ENCODE peak calls at places on chromosomes 6 and 20, in ten cellular contexts. X is A549, L is AG04450, E is breast epithelium, D is heart left ventricle, B is HCT116, Y is cardiac muscle cell, U is left lung, Z is Peyer's patch, F is BJ. N is an unnamed sample.

GRCh38 chr20:12237772-12238171 is 320.1 kb downstream of the BTBD3 start:
- DNase-seq in X (no peak), L (no peak), E (no peak), D (no peak), B (no peak), Y (no peak), U (no peak), Z (no peak), F (no peak), N (no peak)

GRCh38 chr6:24768361-24768760 is 6.4 kb upstream of the GMNN start:
- DNase-seq in X (no peak), L (no peak), E (no peak), D (no peak), B (no peak), Y (no peak), U (no peak), Z (no peak), F (no peak), N (no peak)

GRCh38 chr6:4818272-4818938 is 42.2 kb downstream of the CDYL start:
- DNase-seq in X (no peak), L (no peak), E (no peak), D (no peak), B (no peak), Y (no peak), U (no peak), Z (no peak), F (no peak), N (no peak)

GRCh38 chr20:19934792-19935491 is 82.2 kb upstream of the NAA20 start:
- DNase-seq in X (peak; percentile 74), L (no peak), E (peak; percentile 91), D (peak; percentile 82), B (no peak), Y (no peak), U (no peak), Z (peak; percentile 70), F (no peak), N (no peak)

GRCh38 chr20:17875106-17875980 is 93.3 kb downstream of the SNX5 start:
- DNase-seq in X (peak; percentile 69), L (peak; percentile 54), E (peak; percentile 93), D (no peak), B (no peak), Y (no peak), U (no peak), Z (peak; percentile 96), F (no peak), N (peak; percentile 98)

GRCh38 chr20:44166008-44166407 is 21.0 kb downstream of the JPH2 start:
- DNase-seq in X (peak; percentile 67), L (no peak), E (no peak), D (no peak), B (no peak), Y (no peak), U (no peak), Z (no peak), F (no peak), N (no peak)

GRCh38 chr6:117555882-117556498 is 46.3 kb downstream of the GOPC start:
- DNase-seq in X (no peak), L (no peak), E (no peak), D (peak; percentile 35), B (no peak), Y (peak; percentile 51), U (no peak), Z (no peak), F (no peak), N (no peak)

GRCh38 chr20:15834857-15835256 is 738.4 kb downstream of the KIF16B start:
- DNase-seq in X (no peak), L (no peak), E (no peak), D (no peak), B (no peak), Y (no peak), U (no peak), Z (no peak), F (no peak), N (no peak)

GRCh38 chr6:14640631-14641030 is 523.1 kb downstream of the CD83 start:
- DNase-seq in X (no peak), L (no peak), E (no peak), D (no peak), B (no peak), Y (no peak), U (no peak), Z (no peak), F (no peak), N (no peak)

GRCh38 chr6:139801571-139802321 is 427.3 kb upstream of the CITED2 start:
- DNase-seq in X (peak; percentile 2), L (no peak), E (no peak), D (no peak), B (no peak), Y (peak; percentile 55), U (no peak), Z (no peak), F (no peak), N (no peak)

GRCh38 chr20:21571841-21572690 is 58.2 kb upstream of the NKX2-2 start:
- DNase-seq in X (no peak), L (no peak), E (no peak), D (no peak), B (no peak), Y (peak; percentile 39), U (no peak), Z (no peak), F (no peak), N (no peak)

GRCh38 chr6:150207931-150208570 is 65.2 kb downstream of the PPP1R14C start:
- DNase-seq in X (no peak), L (no peak), E (no peak), D (no peak), B (no peak), Y (no peak), U (no peak), Z (no peak), F (no peak), N (no peak)

GRCh38 chr6:159193923-159194322 is 24.7 kb downstream of the FNDC1 start:
- DNase-seq in X (no peak), L (no peak), E (no peak), D (no peak), B (no peak), Y (no peak), U (no peak), Z (no peak), F (no peak), N (no peak)

GRCh38 chr6:120005292-120005976 is 655.9 kb upstream of the MAN1A1 start:
- DNase-seq in X (peak; percentile 58), L (no peak), E (no peak), D (no peak), B (no peak), Y (no peak), U (no peak), Z (no peak), F (no peak), N (no peak)

GRCh38 chr6:16712250-16712930 is 48.9 kb downstream of the ATXN1 start:
- DNase-seq in X (no peak), L (no peak), E (no peak), D (no peak), B (no peak), Y (no peak), U (no peak), Z (no peak), F (no peak), N (no peak)
- H3K4me3 ChIP-seq in X (peak overlapping the region; percentile 3), L (peak overlapping the region; percentile 26), E (no peak overlapping the region), D (no peak overlapping the region), B (no peak overlapping the region), Y (no peak overlapping the region), U (no peak overlapping the region), Z (no peak overlapping the region), F (no peak overlapping the region), N (no peak overlapping the region)

DNA sequence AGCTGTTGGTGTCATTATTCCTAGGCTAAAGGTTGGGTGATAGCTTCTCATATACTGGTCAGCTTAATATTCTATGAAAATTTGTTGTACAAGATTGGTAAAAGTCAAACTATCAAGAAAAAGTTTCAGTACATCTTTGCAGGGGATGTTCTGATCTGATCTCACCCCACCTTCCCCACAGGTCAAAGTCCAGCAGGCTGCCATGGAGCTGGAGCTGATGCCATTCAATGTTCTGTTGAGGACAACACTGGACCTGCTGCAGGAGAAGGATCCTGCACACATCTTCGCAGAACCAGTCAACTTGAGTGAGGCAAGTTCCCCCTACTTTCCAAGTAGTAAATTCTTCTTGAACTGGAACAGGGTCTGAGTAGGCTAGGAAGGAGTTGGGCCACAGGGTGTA is 13.1 kb downstream of the BRPF3 start:
- DNase-seq in X (no peak), L (no peak), E (no peak), D (no peak), B (no peak), Y (no peak), U (no peak), Z (no peak), F (no peak), N (no peak)
- TF ChIP-seq CTCF in X (no peak), L (no peak), E (no peak), D (no peak), B (no peak), Y (no peak), U (no peak), Z (no peak), F (no peak), N (no peak)

GRCh38 chr6:20362623-20363022 is 39.1 kb upstream of the E2F3 start:
- DNase-seq in X (no peak), L (no peak), E (no peak), D (no peak), B (no peak), Y (no peak), U (no peak), Z (no peak), F (no peak), N (no peak)

GRCh38 chr6:20367716-20368485 is 33.8 kb upstream of the E2F3 start:
- DNase-seq in X (no peak), L (no peak), E (no peak), D (no peak), B (no peak), Y (no peak), U (no peak), Z (no peak), F (no peak), N (no peak)

GRCh38 chr6:20366082-20366834 is 35.4 kb upstream of the E2F3 start:
- DNase-seq in X (no peak), L (no peak), E (peak; percentile 31), D (no peak), B (no peak), Y (no peak), U (no peak), Z (no peak), F (no peak), N (no peak)

GRCh38 chr6:20364327-20364726 is 37.4 kb upstream of the E2F3 start:
- DNase-seq in X (no peak), L (no peak), E (no peak), D (no peak), B (no peak), Y (no peak), U (no peak), Z (no peak), F (no peak), N (no peak)

GRCh38 chr6:20365456-20365855 is 36.2 kb upstream of the E2F3 start:
- DNase-seq in X (no peak), L (no peak), E (no peak), D (no peak), B (no peak), Y (no peak), U (no peak), Z (no peak), F (no peak), N (no peak)
- H3K4me3 ChIP-seq in X (no peak overlapping the region), L (no peak overlapping the region), E (no peak overlapping the region), D (no peak overlapping the region), B (no peak overlapping the region), Y (no peak overlapping the region), U (no peak overlapping the region), Z (no peak overlapping the region), F (no peak overlapping the region), N (no peak overlapping the region)

GRCh38 chr6:30717129-30717844 is at the start of gene MDC1:
- DNase-seq in X (peak; percentile 100), L (peak; percentile 100), E (peak; percentile 100), D (peak; percentile 100), B (peak; percentile 100), Y (peak; percentile 100), U (peak; percentile 99), Z (peak; percentile 99), F (peak; percentile 99), N (peak; percentile 95)
- TF ChIP-seq CTCF in X (no peak), L (peak; percentile 35), E (peak; percentile 36), D (peak; percentile 40), B (no peak), Y (peak; percentile 31), U (peak; percentile 29), Z (peak; percentile 62), F (peak; percentile 40), N (peak; percentile 26)